ENCODE peak calls at places on chromosomes 7 and 10, in eight cellular contexts. One of them, this sample, is unnamed.

GRCh38 chr10:113488186-113488585 is 64.7 kb upstream of the HABP2 start:
- DNase-seq in brain microvascular endothelial cell: no peak
- DNase-seq in heart left ventricle: no peak
- DNase-seq in astrocyte of the cerebellum: no peak
- DNase-seq in psoas muscle: no peak
- DNase-seq in HTR-8/SVneo: no peak
- DNase-seq in substantia nigra: no peak
- DNase-seq in stimulated activated naive CD8-positive, alpha-beta T cell treated with anti-CD3 and anti-CD28 coated beads, Interleukin-15, Interleukin-2, amounts not matched to agents 100 U/mL and 50 U/mL, for 24 hours: no peak
- DNase-seq in this sample: no peak

GRCh38 chr10:92734288-92734687 is 44.5 kb downstream of the HHEX start:
- DNase-seq in brain microvascular endothelial cell: no peak
- DNase-seq in heart left ventricle: no peak
- DNase-seq in astrocyte of the cerebellum: no peak
- DNase-seq in psoas muscle: no peak
- DNase-seq in HTR-8/SVneo: no peak
- DNase-seq in substantia nigra: no peak
- DNase-seq in stimulated activated naive CD8-positive, alpha-beta T cell treated with anti-CD3 and anti-CD28 coated beads, Interleukin-15, Interleukin-2, amounts not matched to agents 100 U/mL and 50 U/mL, for 24 hours: no peak
- DNase-seq in this sample: no peak

GRCh38 chr7:122219253-122219865 is 75.3 kb upstream of the AASS start:
- DNase-seq in brain microvascular endothelial cell: peak
- DNase-seq in heart left ventricle: no peak
- DNase-seq in astrocyte of the cerebellum: peak
- DNase-seq in psoas muscle: no peak
- DNase-seq in HTR-8/SVneo: no peak
- DNase-seq in substantia nigra: no peak
- DNase-seq in stimulated activated naive CD8-positive, alpha-beta T cell treated with anti-CD3 and anti-CD28 coated beads, Interleukin-15, Interleukin-2, amounts not matched to agents 100 U/mL and 50 U/mL, for 24 hours: no peak
- DNase-seq in this sample: no peak

GRCh38 chr7:119172043-119172442 is 947.5 kb downstream of the ANKRD7 start:
- DNase-seq in brain microvascular endothelial cell: no peak
- DNase-seq in heart left ventricle: no peak
- DNase-seq in astrocyte of the cerebellum: no peak
- DNase-seq in psoas muscle: no peak
- DNase-seq in HTR-8/SVneo: no peak
- DNase-seq in substantia nigra: no peak
- DNase-seq in stimulated activated naive CD8-positive, alpha-beta T cell treated with anti-CD3 and anti-CD28 coated beads, Interleukin-15, Interleukin-2, amounts not matched to agents 100 U/mL and 50 U/mL, for 24 hours: no peak
- DNase-seq in this sample: no peak

GRCh38 chr10:33986515-33986914 is 652.0 kb upstream of the NRP1 start:
- DNase-seq in brain microvascular endothelial cell: no peak
- DNase-seq in heart left ventricle: no peak
- DNase-seq in astrocyte of the cerebellum: no peak
- DNase-seq in psoas muscle: no peak
- DNase-seq in HTR-8/SVneo: no peak
- DNase-seq in substantia nigra: no peak
- DNase-seq in stimulated activated naive CD8-positive, alpha-beta T cell treated with anti-CD3 and anti-CD28 coated beads, Interleukin-15, Interleukin-2, amounts not matched to agents 100 U/mL and 50 U/mL, for 24 hours: no peak
- DNase-seq in this sample: no peak

GRCh38 chr7:35707422-35707821 is 12.5 kb upstream of the HERPUD2 start:
- DNase-seq in brain microvascular endothelial cell: peak
- DNase-seq in heart left ventricle: no peak
- DNase-seq in astrocyte of the cerebellum: peak
- DNase-seq in psoas muscle: no peak
- DNase-seq in HTR-8/SVneo: no peak
- DNase-seq in substantia nigra: no peak
- DNase-seq in stimulated activated naive CD8-positive, alpha-beta T cell treated with anti-CD3 and anti-CD28 coated beads, Interleukin-15, Interleukin-2, amounts not matched to agents 100 U/mL and 50 U/mL, for 24 hours: no peak
- DNase-seq in this sample: no peak

GRCh38 chr10:91799580-91799975 is 1.4 kb downstream of the TNKS2 start:
- DNase-seq in brain microvascular endothelial cell: no peak
- DNase-seq in heart left ventricle: no peak
- DNase-seq in astrocyte of the cerebellum: no peak
- DNase-seq in psoas muscle: no peak
- DNase-seq in HTR-8/SVneo: peak
- DNase-seq in substantia nigra: no peak
- DNase-seq in stimulated activated naive CD8-positive, alpha-beta T cell treated with anti-CD3 and anti-CD28 coated beads, Interleukin-15, Interleukin-2, amounts not matched to agents 100 U/mL and 50 U/mL, for 24 hours: no peak
- DNase-seq in this sample: no peak

GRCh38 chr7:139583826-139584553 is 60.5 kb downstream of the CLEC2L start:
- DNase-seq in brain microvascular endothelial cell: no peak
- DNase-seq in heart left ventricle: no peak
- DNase-seq in astrocyte of the cerebellum: no peak
- DNase-seq in psoas muscle: no peak
- DNase-seq in HTR-8/SVneo: no peak
- DNase-seq in substantia nigra: no peak
- DNase-seq in stimulated activated naive CD8-positive, alpha-beta T cell treated with anti-CD3 and anti-CD28 coated beads, Interleukin-15, Interleukin-2, amounts not matched to agents 100 U/mL and 50 U/mL, for 24 hours: no peak
- DNase-seq in this sample: no peak

GRCh38 chr7:107232568-107233090 is 63.8 kb downstream of the HBP1 start:
- DNase-seq in brain microvascular endothelial cell: peak
- DNase-seq in heart left ventricle: no peak
- DNase-seq in astrocyte of the cerebellum: peak
- DNase-seq in psoas muscle: no peak
- DNase-seq in HTR-8/SVneo: no peak
- DNase-seq in substantia nigra: no peak
- DNase-seq in stimulated activated naive CD8-positive, alpha-beta T cell treated with anti-CD3 and anti-CD28 coated beads, Interleukin-15, Interleukin-2, amounts not matched to agents 100 U/mL and 50 U/mL, for 24 hours: no peak
- DNase-seq in this sample: no peak

GRCh38 chr10:7264313-7264741 is 146.5 kb downstream of the SFMBT2 start:
- DNase-seq in brain microvascular endothelial cell: no peak
- DNase-seq in heart left ventricle: no peak
- DNase-seq in astrocyte of the cerebellum: no peak
- DNase-seq in psoas muscle: no peak
- DNase-seq in HTR-8/SVneo: peak
- DNase-seq in substantia nigra: no peak
- DNase-seq in stimulated activated naive CD8-positive, alpha-beta T cell treated with anti-CD3 and anti-CD28 coated beads, Interleukin-15, Interleukin-2, amounts not matched to agents 100 U/mL and 50 U/mL, for 24 hours: no peak
- DNase-seq in this sample: no peak

GRCh38 chr7:33447980-33448379 is 318.6 kb downstream of the BBS9 start:
- DNase-seq in brain microvascular endothelial cell: no peak
- DNase-seq in heart left ventricle: no peak
- DNase-seq in astrocyte of the cerebellum: no peak
- DNase-seq in psoas muscle: no peak
- DNase-seq in HTR-8/SVneo: no peak
- DNase-seq in substantia nigra: no peak
- DNase-seq in stimulated activated naive CD8-positive, alpha-beta T cell treated with anti-CD3 and anti-CD28 coated beads, Interleukin-15, Interleukin-2, amounts not matched to agents 100 U/mL and 50 U/mL, for 24 hours: no peak
- DNase-seq in this sample: no peak

GRCh38 chr10:131829156-131829930 is 71.5 kb upstream of the PPP2R2D start:
- DNase-seq in brain microvascular endothelial cell: no peak
- DNase-seq in heart left ventricle: peak
- DNase-seq in astrocyte of the cerebellum: no peak
- DNase-seq in psoas muscle: peak
- DNase-seq in HTR-8/SVneo: no peak
- DNase-seq in substantia nigra: no peak
- DNase-seq in stimulated activated naive CD8-positive, alpha-beta T cell treated with anti-CD3 and anti-CD28 coated beads, Interleukin-15, Interleukin-2, amounts not matched to agents 100 U/mL and 50 U/mL, for 24 hours: no peak
- DNase-seq in this sample: no peak

GRCh38 chr7:130942211-130942964 is 208.4 kb upstream of the KLF14 start:
- DNase-seq in brain microvascular endothelial cell: no peak
- DNase-seq in heart left ventricle: no peak
- DNase-seq in astrocyte of the cerebellum: no peak
- DNase-seq in psoas muscle: peak
- DNase-seq in HTR-8/SVneo: peak
- DNase-seq in substantia nigra: no peak
- DNase-seq in stimulated activated naive CD8-positive, alpha-beta T cell treated with anti-CD3 and anti-CD28 coated beads, Interleukin-15, Interleukin-2, amounts not matched to agents 100 U/mL and 50 U/mL, for 24 hours: no peak
- DNase-seq in this sample: no peak

GRCh38 chr10:124000792-124001201 is 92.6 kb downstream of the CHST15 start:
- DNase-seq in brain microvascular endothelial cell: peak
- DNase-seq in heart left ventricle: no peak
- DNase-seq in astrocyte of the cerebellum: no peak
- DNase-seq in psoas muscle: no peak
- DNase-seq in HTR-8/SVneo: no peak
- DNase-seq in substantia nigra: no peak
- DNase-seq in stimulated activated naive CD8-positive, alpha-beta T cell treated with anti-CD3 and anti-CD28 coated beads, Interleukin-15, Interleukin-2, amounts not matched to agents 100 U/mL and 50 U/mL, for 24 hours: no peak
- DNase-seq in this sample: no peak

GRCh38 chr7:36037121-36037662 is 115.9 kb upstream of the EEPD1 start:
- DNase-seq in brain microvascular endothelial cell: peak
- DNase-seq in heart left ventricle: peak
- DNase-seq in astrocyte of the cerebellum: peak
- DNase-seq in psoas muscle: peak
- DNase-seq in HTR-8/SVneo: peak
- DNase-seq in substantia nigra: peak
- DNase-seq in stimulated activated naive CD8-positive, alpha-beta T cell treated with anti-CD3 and anti-CD28 coated beads, Interleukin-15, Interleukin-2, amounts not matched to agents 100 U/mL and 50 U/mL, for 24 hours: no peak
- DNase-seq in this sample: no peak

GRCh38 chr10:64159910-64160872 is 639.0 kb downstream of the REEP3 start:
- DNase-seq in brain microvascular endothelial cell: no peak
- DNase-seq in heart left ventricle: no peak
- DNase-seq in astrocyte of the cerebellum: no peak
- DNase-seq in psoas muscle: no peak
- DNase-seq in HTR-8/SVneo: no peak
- DNase-seq in substantia nigra: no peak
- DNase-seq in stimulated activated naive CD8-positive, alpha-beta T cell treated with anti-CD3 and anti-CD28 coated beads, Interleukin-15, Interleukin-2, amounts not matched to agents 100 U/mL and 50 U/mL, for 24 hours: no peak
- DNase-seq in this sample: no peak

GRCh38 chr10:73956476-73957338 is 41.2 kb upstream of the VCL start:
- DNase-seq in brain microvascular endothelial cell: peak
- DNase-seq in heart left ventricle: no peak
- DNase-seq in astrocyte of the cerebellum: no peak
- DNase-seq in psoas muscle: no peak
- DNase-seq in HTR-8/SVneo: peak
- DNase-seq in substantia nigra: peak
- DNase-seq in stimulated activated naive CD8-positive, alpha-beta T cell treated with anti-CD3 and anti-CD28 coated beads, Interleukin-15, Interleukin-2, amounts not matched to agents 100 U/mL and 50 U/mL, for 24 hours: peak
- DNase-seq in this sample: no peak

GRCh38 chr7:101870361-101871062 is 53.1 kb downstream of the CUX1 start:
- DNase-seq in brain microvascular endothelial cell: no peak
- DNase-seq in heart left ventricle: no peak
- DNase-seq in astrocyte of the cerebellum: no peak
- DNase-seq in psoas muscle: no peak
- DNase-seq in HTR-8/SVneo: no peak
- DNase-seq in substantia nigra: no peak
- DNase-seq in stimulated activated naive CD8-positive, alpha-beta T cell treated with anti-CD3 and anti-CD28 coated beads, Interleukin-15, Interleukin-2, amounts not matched to agents 100 U/mL and 50 U/mL, for 24 hours: no peak
- DNase-seq in this sample: no peak

GRCh38 chr10:29067161-29067560 is 221.7 kb upstream of the LYZL1 start:
- DNase-seq in brain microvascular endothelial cell: peak
- DNase-seq in heart left ventricle: no peak
- DNase-seq in astrocyte of the cerebellum: peak
- DNase-seq in psoas muscle: no peak
- DNase-seq in HTR-8/SVneo: peak
- DNase-seq in substantia nigra: no peak
- DNase-seq in stimulated activated naive CD8-positive, alpha-beta T cell treated with anti-CD3 and anti-CD28 coated beads, Interleukin-15, Interleukin-2, amounts not matched to agents 100 U/mL and 50 U/mL, for 24 hours: no peak
- DNase-seq in this sample: no peak